ENCODE peak calls at places on chromosomes 12 and 14, in six cellular contexts. W, I, X, P, U and G are unnamed samples.

GRCh38 chr12:80837342-80837978 is 100.3 kb downstream of the LIN7A start:
- DNase-seq in X (no peak), W (peak), I (no peak), U (no peak), P (peak), G (peak)

GRCh38 chr14:105322791-105323556 is 8.4 kb downstream of the PACS2 start:
- DNase-seq in X (no peak), W (no peak), U (no peak), P (no peak), I (no peak), G (no peak)

GRCh38 chr14:38549549-38549948 is 293.7 kb upstream of the CLEC14A start:
- DNase-seq in U (no peak), P (no peak), W (no peak), I (no peak), X (no peak), G (no peak)

GRCh38 chr14:104321151-104322130 is 183.1 kb downstream of the KIF26A start:
- DNase-seq in I (no peak), X (peak), W (no peak), U (peak), P (no peak), G (no peak)

GRCh38 chr14:49861581-49861922 is 9.0 kb upstream of the NEMF start:
- DNase-seq in U (peak), X (peak), P (peak), I (no peak), W (peak), G (peak)

GRCh38 chr14:56659964-56660551 is 80.5 kb downstream of the TMEM260 start:
- DNase-seq in U (no peak), P (peak), X (no peak), W (peak), I (no peak), G (peak)

GRCh38 chr12:3076730-3077571 is at the start of gene TSPAN9:
- DNase-seq in U (peak), X (peak), I (peak), W (peak), P (no peak), G (no peak)

GRCh38 chr12:116263844-116264243 is 13.6 kb downstream of the MED13L start:
- DNase-seq in X (no peak), I (no peak), U (no peak), W (no peak), P (no peak), G (no peak)

GRCh38 chr14:89625208-89625987 is 208.4 kb upstream of the FOXN3 start:
- DNase-seq in I (no peak), P (peak), X (no peak), U (peak), W (no peak), G (no peak)

GRCh38 chr14:56378474-56378873 is 201.1 kb upstream of the TMEM260 start:
- DNase-seq in P (no peak), X (no peak), U (no peak), W (peak), I (no peak), G (no peak)

GRCh38 chr12:14850929-14851663 is 7.8 kb upstream of the ART4 start:
- DNase-seq in I (no peak), X (no peak), U (no peak), P (no peak), W (no peak), G (no peak)

GRCh38 chr14:63045612-63046320 is 508 bp upstream of the KCNH5 start:
- DNase-seq in U (no peak), X (no peak), I (no peak), W (peak), P (peak), G (no peak)

GRCh38 chr12:95918194-95918993 is 24.0 kb downstream of the CCDC38 start:
- DNase-seq in U (no peak), I (peak), X (peak), W (peak), P (no peak), G (peak)

GRCh38 chr12:95574799-95575452 is 23.6 kb upstream of the USP44 start:
- DNase-seq in U (no peak), W (peak), I (no peak), P (peak), X (no peak), G (no peak)

GRCh38 chr14:94501588-94502516 is 7.4 kb downstream of the SERPINA12 start:
- DNase-seq in U (no peak), I (no peak), P (no peak), X (no peak), W (no peak), G (no peak)

GRCh38 chr12:127270193-127270592 is 996.8 kb upstream of the TMEM132C start:
- DNase-seq in W (peak), I (no peak), X (no peak), P (no peak), U (no peak), G (no peak)

GRCh38 chr14:92549853-92550244 is 36.3 kb downstream of the RIN3 start:
- DNase-seq in W (no peak), P (no peak), X (no peak), I (no peak), U (peak), G (peak)

GRCh38 chr12:28535216-28535615 is 345.0 kb downstream of the CCDC91 start:
- DNase-seq in W (no peak), I (no peak), U (no peak), X (no peak), P (no peak), G (no peak)

GRCh38 chr12:6452908-6453630 is 1.2 kb downstream of the TAPBPL start:
- DNase-seq in U (no peak), I (no peak), W (no peak), X (peak), P (no peak), G (no peak)

GRCh38 chr14:93044601-93045000 is 71.1 kb downstream of the ITPK1 start:
- DNase-seq in P (no peak), X (no peak), I (no peak), W (no peak), U (no peak), G (no peak)

GRCh38 chr14:101464984-101465794 is 96.1 kb upstream of the DIO3 start:
- DNase-seq in U (no peak), P (no peak), W (no peak), X (peak), I (no peak), G (no peak)

GRCh38 chr14:101464310-101464983 is 96.8 kb upstream of the DIO3 start:
- DNase-seq in I (no peak), U (no peak), P (no peak), X (peak), W (no peak), G (no peak)

GRCh38 chr14:101461891-101462290 is 99.4 kb upstream of the DIO3 start:
- DNase-seq in P (no peak), W (no peak), I (no peak), X (peak), U (no peak), G (no peak)

GRCh38 chr14:101462726-101463565 is 98.3 kb upstream of the DIO3 start:
- DNase-seq in U (no peak), P (no peak), X (peak), W (no peak), I (no peak), G (no peak)

GRCh38 chr14:101463566-101464171 is 97.6 kb upstream of the DIO3 start:
- DNase-seq in I (no peak), W (no peak), U (no peak), P (no peak), X (no peak), G (no peak)
- H3K4me3 ChIP-seq in I (no peak), W (no peak), U (no peak), P (no peak), X (no peak), G (no peak)

GRCh38 chr14:100192250-100192671 is 32.8 kb upstream of the DEGS2 start:
- DNase-seq in I (no peak), P (no peak), U (peak), W (no peak), X (no peak), G (peak)
- H3K4me3 ChIP-seq in I (no peak), P (peak), U (peak), W (peak), X (peak), G (peak)

GRCh38 chr12:67067453-67068203 is 201.5 kb upstream of the CAND1 start:
- DNase-seq in U (no peak), I (no peak), P (no peak), X (no peak), W (peak), G (no peak)
- H3K4me3 ChIP-seq in U (no peak), I (no peak), P (peak), X (peak), W (peak), G (no peak)

GRCh38 chr12:55703976-55704761 is 3.5 kb downstream of the ITGA7 start:
- DNase-seq in I (no peak), W (no peak), P (no peak), X (no peak), U (peak), G (no peak)
- H3K4me3 ChIP-seq in I (no peak), W (no peak), P (no peak), X (peak), U (peak), G (no peak)

DNA sequence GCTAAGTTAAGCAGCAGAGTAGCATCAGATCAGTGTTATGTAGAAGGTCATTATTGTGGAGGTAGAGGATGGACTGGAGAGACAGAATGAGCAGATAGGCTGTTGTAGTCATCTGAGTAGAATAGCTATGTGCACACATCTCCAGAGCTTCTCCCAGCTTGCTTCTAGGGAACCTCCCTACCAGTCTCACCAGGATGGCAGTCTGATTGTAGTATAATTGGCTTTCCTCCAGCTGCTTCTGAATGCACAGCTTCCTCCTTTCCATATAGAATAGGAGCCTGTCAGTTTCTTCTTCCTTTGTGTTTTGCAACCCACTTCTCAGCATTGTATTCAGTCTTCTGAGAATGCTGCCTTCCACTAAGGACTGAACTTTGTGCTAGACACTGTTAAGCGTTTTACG is 2.1 kb upstream of the CSAD start:
- DNase-seq in U (no peak), I (no peak), W (no peak), P (no peak), X (no peak), G (no peak)
- H3K4me3 ChIP-seq in U (no peak), I (no peak), W (no peak), P (no peak), X (peak), G (no peak)

DNA sequence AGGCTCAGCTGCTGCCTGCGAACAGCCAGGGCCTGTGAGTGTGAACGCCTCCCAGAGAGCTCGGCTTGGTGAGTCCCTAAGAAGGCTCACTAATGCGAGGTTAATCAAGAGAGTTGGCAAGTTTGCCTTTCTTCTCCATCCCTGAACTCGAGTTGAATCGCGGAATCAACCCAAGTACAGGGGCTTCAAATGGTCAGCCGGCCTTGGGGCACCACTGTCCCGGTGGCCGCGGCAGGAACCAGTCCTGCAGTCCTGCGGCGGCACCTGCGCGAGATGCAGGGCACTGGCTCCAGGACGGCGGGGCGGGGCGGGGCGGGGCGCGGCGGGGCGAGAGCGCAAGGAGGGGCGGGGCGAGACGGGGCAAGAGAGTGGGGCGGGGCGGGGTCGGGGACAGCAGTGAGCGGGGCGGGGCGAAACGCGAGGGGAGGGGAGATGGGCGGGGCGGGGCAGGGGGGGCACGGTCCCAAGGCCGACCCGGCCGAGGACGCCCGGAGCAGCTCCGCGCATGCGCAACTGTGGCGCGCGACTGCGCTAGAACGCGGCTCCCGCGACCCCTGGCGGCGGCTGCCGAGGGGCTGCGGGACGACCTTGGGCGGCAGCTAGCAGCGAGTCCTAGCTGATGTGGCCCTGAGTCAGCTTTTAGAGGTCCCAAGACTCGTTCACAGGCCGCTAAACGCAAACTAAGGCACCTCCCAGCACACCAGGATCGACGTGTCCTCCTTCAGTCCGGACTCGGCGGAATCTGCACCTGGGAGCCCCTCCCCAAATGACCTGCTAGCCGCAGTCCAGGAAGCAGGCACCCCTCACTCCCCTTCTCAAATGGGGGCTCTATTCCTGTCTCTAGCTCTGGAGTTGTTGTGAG is 58.0 kb downstream of the TTC7B start:
- DNase-seq in W (peak), U (peak), X (peak), P (peak), I (peak), G (peak)
- H3K4me3 ChIP-seq in W (peak), U (peak), X (peak), P (peak), I (peak), G (peak)

GRCh38 chr12:122895757-122896636 is at the start of gene VPS37B:
- DNase-seq in X (peak), P (no peak), I (peak), U (peak), W (peak), G (peak)

GRCh38 chr12:122895290-122895689 is 634 bp downstream of the VPS37B start:
- DNase-seq in X (no peak), U (no peak), I (no peak), W (no peak), P (no peak), G (no peak)

GRCh38 chr12:122893208-122894151 is 2.4 kb downstream of the VPS37B start:
- DNase-seq in U (no peak), X (peak), W (no peak), I (no peak), P (no peak), G (no peak)

GRCh38 chr12:122894173-122895121 is 1.5 kb downstream of the VPS37B start:
- DNase-seq in U (no peak), I (no peak), W (peak), P (no peak), X (peak), G (peak)

DNA sequence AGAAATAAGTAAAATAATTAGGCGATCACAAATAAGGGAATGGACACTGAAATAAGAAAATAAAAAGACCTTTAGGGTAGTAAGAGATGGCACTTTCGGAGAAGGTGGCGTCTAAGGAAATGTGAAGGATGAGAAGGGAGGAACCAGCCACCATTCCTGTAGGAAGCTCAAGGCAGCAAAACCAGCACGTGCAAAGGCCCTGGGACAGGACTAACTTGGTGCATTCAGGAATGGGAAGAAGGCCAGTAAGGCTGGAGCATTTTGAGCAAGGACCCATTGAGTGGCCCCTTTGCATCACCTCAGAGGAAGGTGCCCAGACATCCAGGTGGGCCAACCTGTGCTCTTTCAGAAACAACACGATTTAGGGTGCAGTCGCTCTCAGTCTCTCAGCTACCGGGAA is 738 bp upstream of the VPS37B start:
- DNase-seq in X (no peak), I (no peak), P (no peak), U (no peak), W (no peak), G (no peak)
- H3K4me3 ChIP-seq in X (no peak), I (no peak), P (no peak), U (no peak), W (no peak), G (no peak)

DNA sequence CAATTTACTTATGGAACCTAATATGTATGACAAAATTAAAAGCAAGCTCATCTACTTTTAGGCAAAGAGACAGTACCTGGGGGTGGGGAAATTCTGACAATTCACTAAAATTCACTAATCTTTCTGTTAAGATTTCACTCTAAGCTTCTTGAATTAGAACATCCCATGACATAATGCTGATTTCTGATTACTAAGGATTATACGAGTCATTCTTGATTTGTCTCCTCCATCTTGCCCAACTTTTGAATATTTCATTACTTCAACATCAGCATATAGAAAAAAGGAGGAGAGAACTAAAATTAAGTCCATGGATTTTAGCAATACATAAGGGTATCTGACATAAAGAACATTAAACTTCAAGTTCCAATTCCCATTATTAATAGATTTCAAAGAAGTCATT is 2.3 kb downstream of the CEP83 start:
- DNase-seq in W (no peak), P (no peak), X (no peak), I (no peak), U (no peak), G (no peak)
- H3K4me3 ChIP-seq in W (no peak), P (no peak), X (no peak), I (no peak), U (no peak), G (no peak)